ENCODE peak calls at places on chromosomes 1 and 21, in eight cellular contexts. C, D, P, O, T, F, B and R are unnamed samples.

GRCh38 chr1:198778049-198778448 is 139.2 kb downstream of the PTPRC start:
- DNase-seq in C (no peak), D (no peak), P (no peak), O (peak), T (peak), F (no peak), B (peak), R (no peak)

GRCh38 chr1:5709461-5709860 is 282.8 kb downstream of the NPHP4 start:
- DNase-seq in C (no peak), D (no peak), P (no peak), O (no peak), T (no peak), F (no peak), B (peak), R (no peak)

GRCh38 chr1:93675272-93675671 is 6.4 kb downstream of the BCAR3 start:
- DNase-seq in C (no peak), D (no peak), P (no peak), O (no peak), T (no peak), F (no peak), B (no peak), R (no peak)

GRCh38 chr1:170175032-170175431 is 29.3 kb downstream of the NTMT2 start:
- DNase-seq in C (peak), D (no peak), P (no peak), O (no peak), T (peak), F (no peak), B (no peak), R (no peak)

GRCh38 chr21:25809013-25809412 is 74.2 kb downstream of the GABPA start:
- DNase-seq in C (peak), D (peak), P (no peak), O (no peak), T (peak), F (no peak), B (no peak), R (no peak)

GRCh38 chr1:35675773-35676172 is 34.4 kb upstream of the PSMB2 start:
- DNase-seq in C (no peak), D (no peak), P (no peak), O (no peak), T (peak), F (no peak), B (no peak), R (no peak)

GRCh38 chr1:4061521-4062031 is 161.5 kb upstream of the C1orf174 start:
- DNase-seq in C (no peak), D (no peak), P (peak), O (no peak), T (no peak), F (no peak), B (no peak), R (peak)

GRCh38 chr1:222654849-222655248 is 37.0 kb downstream of the MIA3 start:
- DNase-seq in C (no peak), D (no peak), P (no peak), O (peak), T (no peak), F (no peak), B (no peak), R (peak)